ENCODE peak calls at places on chromosome 9, in ten cellular contexts. One of them, this sample, is unnamed.
A peak's percentile ranks its signal among the peaks of the same experiment; 100 is the strongest.

GRCh38 chr9:136864996-136865767 is 926 bp downstream of the EDF1 start:
- DNase-seq in ELR: no peak
- DNase-seq in dermis blood vessel endothelial cell: no peak
- DNase-seq in amniotic epithelial cell: no peak
- DNase-seq in GM18507: no peak
- DNase-seq in IMR-90: no peak
- DNase-seq in activated gamma-delta T cell treated with anti-CD3 and anti-CD28 coated beads, Interleukin-2, amount 50 U/mL, for 16 hours: no peak
- DNase-seq in left cardiac atrium: peak; percentile 17
- DNase-seq in AG20443: no peak
- DNase-seq in non-pigmented ciliary epithelial cell: no peak
- DNase-seq in this sample: no peak

GRCh38 chr9:95167998-95168397 is 149.5 kb downstream of the FANCC start:
- DNase-seq in ELR: peak; percentile 92
- DNase-seq in dermis blood vessel endothelial cell: peak; percentile 93
- DNase-seq in amniotic epithelial cell: peak; percentile 97
- DNase-seq in GM18507: no peak
- DNase-seq in IMR-90: peak; percentile 97
- DNase-seq in activated gamma-delta T cell treated with anti-CD3 and anti-CD28 coated beads, Interleukin-2, amount 50 U/mL, for 16 hours: peak; percentile 25
- DNase-seq in left cardiac atrium: peak; percentile 42
- DNase-seq in AG20443: peak; percentile 73
- DNase-seq in non-pigmented ciliary epithelial cell: peak; percentile 94
- DNase-seq in this sample: peak; percentile 95

GRCh38 chr9:111527347-111527746 is 2.4 kb downstream of the ZNF483 start:
- DNase-seq in ELR: peak; percentile 26
- DNase-seq in dermis blood vessel endothelial cell: no peak
- DNase-seq in amniotic epithelial cell: no peak
- DNase-seq in GM18507: no peak
- DNase-seq in IMR-90: no peak
- DNase-seq in activated gamma-delta T cell treated with anti-CD3 and anti-CD28 coated beads, Interleukin-2, amount 50 U/mL, for 16 hours: no peak
- DNase-seq in left cardiac atrium: no peak
- DNase-seq in AG20443: no peak
- DNase-seq in non-pigmented ciliary epithelial cell: no peak
- DNase-seq in this sample: no peak

GRCh38 chr9:98861881-98862501 is 54.5 kb downstream of the GALNT12 start:
- DNase-seq in ELR: peak; percentile 87
- DNase-seq in dermis blood vessel endothelial cell: no peak
- DNase-seq in amniotic epithelial cell: peak; percentile 94
- DNase-seq in GM18507: no peak
- DNase-seq in IMR-90: peak; percentile 83
- DNase-seq in activated gamma-delta T cell treated with anti-CD3 and anti-CD28 coated beads, Interleukin-2, amount 50 U/mL, for 16 hours: no peak
- DNase-seq in left cardiac atrium: peak; percentile 43
- DNase-seq in AG20443: peak; percentile 84
- DNase-seq in non-pigmented ciliary epithelial cell: no peak
- DNase-seq in this sample: peak; percentile 82

GRCh38 chr9:24258626-24259025 is 287.1 kb downstream of the IZUMO3 start:
- DNase-seq in ELR: no peak
- DNase-seq in dermis blood vessel endothelial cell: no peak
- DNase-seq in amniotic epithelial cell: no peak
- DNase-seq in GM18507: no peak
- DNase-seq in IMR-90: no peak
- DNase-seq in activated gamma-delta T cell treated with anti-CD3 and anti-CD28 coated beads, Interleukin-2, amount 50 U/mL, for 16 hours: no peak
- DNase-seq in left cardiac atrium: no peak
- DNase-seq in AG20443: no peak
- DNase-seq in non-pigmented ciliary epithelial cell: no peak
- DNase-seq in this sample: no peak

GRCh38 chr9:86983260-86984255 is 36.3 kb upstream of the GAS1 start:
- DNase-seq in ELR: no peak
- DNase-seq in dermis blood vessel endothelial cell: no peak
- DNase-seq in amniotic epithelial cell: peak; percentile 100
- DNase-seq in GM18507: no peak
- DNase-seq in IMR-90: peak; percentile 99
- DNase-seq in activated gamma-delta T cell treated with anti-CD3 and anti-CD28 coated beads, Interleukin-2, amount 50 U/mL, for 16 hours: no peak
- DNase-seq in left cardiac atrium: peak; percentile 50
- DNase-seq in AG20443: peak; percentile 74
- DNase-seq in non-pigmented ciliary epithelial cell: peak; percentile 89
- DNase-seq in this sample: peak; percentile 97

GRCh38 chr9:97510797-97511761 is 9.6 kb downstream of the TMOD1 start:
- DNase-seq in ELR: peak; percentile 79
- DNase-seq in dermis blood vessel endothelial cell: peak; percentile 95
- DNase-seq in amniotic epithelial cell: no peak
- DNase-seq in GM18507: no peak
- DNase-seq in IMR-90: peak; percentile 95
- DNase-seq in activated gamma-delta T cell treated with anti-CD3 and anti-CD28 coated beads, Interleukin-2, amount 50 U/mL, for 16 hours: no peak
- DNase-seq in left cardiac atrium: no peak
- DNase-seq in AG20443: peak; percentile 32
- DNase-seq in non-pigmented ciliary epithelial cell: peak; percentile 49
- DNase-seq in this sample: peak; percentile 26

GRCh38 chr9:83981126-83981871 is 694 bp downstream of the RMI1 start:
- DNase-seq in ELR: peak; percentile 69
- DNase-seq in dermis blood vessel endothelial cell: peak; percentile 69
- DNase-seq in amniotic epithelial cell: peak; percentile 40
- DNase-seq in GM18507: no peak
- DNase-seq in IMR-90: peak; percentile 35
- DNase-seq in activated gamma-delta T cell treated with anti-CD3 and anti-CD28 coated beads, Interleukin-2, amount 50 U/mL, for 16 hours: no peak
- DNase-seq in left cardiac atrium: no peak
- DNase-seq in AG20443: peak; percentile 60
- DNase-seq in non-pigmented ciliary epithelial cell: no peak
- DNase-seq in this sample: peak; percentile 83

GRCh38 chr9:125594211-125594610 is 112.8 kb downstream of the MAPKAP1 start:
- DNase-seq in ELR: no peak
- DNase-seq in dermis blood vessel endothelial cell: no peak
- DNase-seq in amniotic epithelial cell: no peak
- DNase-seq in GM18507: no peak
- DNase-seq in IMR-90: no peak
- DNase-seq in activated gamma-delta T cell treated with anti-CD3 and anti-CD28 coated beads, Interleukin-2, amount 50 U/mL, for 16 hours: no peak
- DNase-seq in left cardiac atrium: no peak
- DNase-seq in AG20443: no peak
- DNase-seq in non-pigmented ciliary epithelial cell: no peak
- DNase-seq in this sample: no peak

GRCh38 chr9:135296783-135297715 is 182.5 kb upstream of the PPP1R26 start:
- DNase-seq in ELR: no peak
- DNase-seq in dermis blood vessel endothelial cell: no peak
- DNase-seq in amniotic epithelial cell: no peak
- DNase-seq in GM18507: no peak
- DNase-seq in IMR-90: no peak
- DNase-seq in activated gamma-delta T cell treated with anti-CD3 and anti-CD28 coated beads, Interleukin-2, amount 50 U/mL, for 16 hours: no peak
- DNase-seq in left cardiac atrium: no peak
- DNase-seq in AG20443: no peak
- DNase-seq in non-pigmented ciliary epithelial cell: no peak
- DNase-seq in this sample: no peak

GRCh38 chr9:27329292-27329691 is 32.3 kb upstream of the EQTN start:
- DNase-seq in ELR: no peak
- DNase-seq in dermis blood vessel endothelial cell: no peak
- DNase-seq in amniotic epithelial cell: no peak
- DNase-seq in GM18507: no peak
- DNase-seq in IMR-90: no peak
- DNase-seq in activated gamma-delta T cell treated with anti-CD3 and anti-CD28 coated beads, Interleukin-2, amount 50 U/mL, for 16 hours: no peak
- DNase-seq in left cardiac atrium: no peak
- DNase-seq in AG20443: no peak
- DNase-seq in non-pigmented ciliary epithelial cell: no peak
- DNase-seq in this sample: no peak

GRCh38 chr9:130728721-130729120 is 35.1 kb downstream of the EXOSC2 start:
- DNase-seq in ELR: peak; percentile 90
- DNase-seq in dermis blood vessel endothelial cell: peak; percentile 70
- DNase-seq in amniotic epithelial cell: peak; percentile 72
- DNase-seq in GM18507: no peak
- DNase-seq in IMR-90: peak; percentile 80
- DNase-seq in activated gamma-delta T cell treated with anti-CD3 and anti-CD28 coated beads, Interleukin-2, amount 50 U/mL, for 16 hours: no peak
- DNase-seq in left cardiac atrium: no peak
- DNase-seq in AG20443: no peak
- DNase-seq in non-pigmented ciliary epithelial cell: no peak
- DNase-seq in this sample: peak; percentile 42

GRCh38 chr9:93452710-93453046 is 703 bp downstream of the FAM120AOS start:
- DNase-seq in ELR: peak; percentile 42
- DNase-seq in dermis blood vessel endothelial cell: no peak
- DNase-seq in amniotic epithelial cell: no peak
- DNase-seq in GM18507: no peak
- DNase-seq in IMR-90: no peak
- DNase-seq in activated gamma-delta T cell treated with anti-CD3 and anti-CD28 coated beads, Interleukin-2, amount 50 U/mL, for 16 hours: no peak
- DNase-seq in left cardiac atrium: peak; percentile 38
- DNase-seq in AG20443: no peak
- DNase-seq in non-pigmented ciliary epithelial cell: no peak
- DNase-seq in this sample: peak; percentile 61

GRCh38 chr9:137303031-137303892 is 1.2 kb upstream of the NRARP start:
- DNase-seq in ELR: no peak
- DNase-seq in dermis blood vessel endothelial cell: peak; percentile 63
- DNase-seq in amniotic epithelial cell: no peak
- DNase-seq in GM18507: no peak
- DNase-seq in IMR-90: no peak
- DNase-seq in activated gamma-delta T cell treated with anti-CD3 and anti-CD28 coated beads, Interleukin-2, amount 50 U/mL, for 16 hours: no peak
- DNase-seq in left cardiac atrium: peak; percentile 33
- DNase-seq in AG20443: no peak
- DNase-seq in non-pigmented ciliary epithelial cell: no peak
- DNase-seq in this sample: no peak

GRCh38 chr9:19229725-19230355 is 653 bp upstream of the DENND4C start:
- DNase-seq in ELR: peak; percentile 65
- DNase-seq in dermis blood vessel endothelial cell: peak; percentile 63
- DNase-seq in amniotic epithelial cell: no peak
- DNase-seq in GM18507: peak; percentile 50
- DNase-seq in IMR-90: no peak
- DNase-seq in activated gamma-delta T cell treated with anti-CD3 and anti-CD28 coated beads, Interleukin-2, amount 50 U/mL, for 16 hours: peak; percentile 46
- DNase-seq in left cardiac atrium: peak; percentile 61
- DNase-seq in AG20443: no peak
- DNase-seq in non-pigmented ciliary epithelial cell: no peak
- DNase-seq in this sample: no peak

GRCh38 chr9:136249881-136250559 is 4.4 kb upstream of the QSOX2 start:
- DNase-seq in ELR: no peak
- DNase-seq in dermis blood vessel endothelial cell: no peak
- DNase-seq in amniotic epithelial cell: no peak
- DNase-seq in GM18507: no peak
- DNase-seq in IMR-90: no peak
- DNase-seq in activated gamma-delta T cell treated with anti-CD3 and anti-CD28 coated beads, Interleukin-2, amount 50 U/mL, for 16 hours: no peak
- DNase-seq in left cardiac atrium: no peak
- DNase-seq in AG20443: no peak
- DNase-seq in non-pigmented ciliary epithelial cell: no peak
- DNase-seq in this sample: peak; percentile 29

GRCh38 chr9:5326893-5327548 is 12.7 kb downstream of the RLN1 start:
- DNase-seq in ELR: no peak
- DNase-seq in dermis blood vessel endothelial cell: no peak
- DNase-seq in amniotic epithelial cell: peak; percentile 44
- DNase-seq in GM18507: no peak
- DNase-seq in IMR-90: peak; percentile 2
- DNase-seq in activated gamma-delta T cell treated with anti-CD3 and anti-CD28 coated beads, Interleukin-2, amount 50 U/mL, for 16 hours: peak; percentile 30
- DNase-seq in left cardiac atrium: no peak
- DNase-seq in AG20443: no peak
- DNase-seq in non-pigmented ciliary epithelial cell: no peak
- DNase-seq in this sample: no peak

This sample was measured in adipocyte.